ENCODE peak calls at places on chromosomes 6 and 20, in four cellular contexts. K is Caco-2, P is fibroblast of villous mesenchyme, X is fibroblast of pulmonary artery. D is an unnamed sample.

GRCh38 chr6:36313628-36313895 is 23.1 kb downstream of the BNIP5 start:
- DNase-seq in K (peak), P (no peak), X (no peak), D (no peak)

GRCh38 chr6:134074151-134074712 is 21.8 kb upstream of the SLC2A12 start:
- DNase-seq in K (no peak), P (no peak), X (peak), D (peak)

GRCh38 chr6:104597541-104598050 is 262.1 kb downstream of the HACE1 start:
- DNase-seq in K (no peak), P (peak), X (peak), D (no peak)

GRCh38 chr6:44133003-44133931 is 5.9 kb downstream of the TMEM63B start:
- DNase-seq in K (peak), P (peak), X (peak), D (peak)

GRCh38 chr6:43604174-43604573 is 24.9 kb downstream of the GTPBP2 start:
- DNase-seq in K (no peak), P (peak), X (peak), D (peak)

GRCh38 chr20:44409132-44409600 is 53.7 kb downstream of the HNF4A start:
- DNase-seq in K (no peak), P (no peak), X (peak), D (peak)

GRCh38 chr6:42451146-42451594 is 556 bp downstream of the TRERF1 start:
- DNase-seq in K (no peak), P (no peak), X (no peak), D (no peak)

GRCh38 chr6:44855562-44856494 is 468.3 kb downstream of the CDC5L start:
- DNase-seq in K (no peak), P (peak), X (peak), D (peak)

GRCh38 chr6:129120856-129121255 is 237.9 kb downstream of the LAMA2 start:
- DNase-seq in K (no peak), P (peak), X (no peak), D (peak)

GRCh38 chr6:161138545-161139303 is 135.1 kb downstream of the AGPAT4 start:
- DNase-seq in K (no peak), P (no peak), X (no peak), D (no peak)

GRCh38 chr20:6715350-6716063 is 52.0 kb upstream of the BMP2 start:
- DNase-seq in K (no peak), P (no peak), X (no peak), D (no peak)

GRCh38 chr20:35743693-35744491 is 1.8 kb upstream of the RBM39 start:
- DNase-seq in K (no peak), P (peak), X (no peak), D (peak)

GRCh38 chr6:22221630-22222029 is 75.2 kb downstream of the PRL start:
- DNase-seq in K (no peak), P (no peak), X (no peak), D (no peak)

GRCh38 chr6:25866011-25866410 is 8.0 kb downstream of the SLC17A3 start:
- DNase-seq in K (no peak), P (no peak), X (no peak), D (no peak)

GRCh38 chr6:103675807-103676406 is 1183.8 kb downstream of the HACE1 start:
- DNase-seq in K (no peak), P (peak), X (peak), D (peak)

GRCh38 chr6:163667372-163668060 is 253.0 kb downstream of the QKI start:
- DNase-seq in K (no peak), P (no peak), X (peak), D (peak)

GRCh38 chr6:81897793-81898192 is 145.3 kb upstream of the TENT5A start:
- DNase-seq in K (no peak), P (peak), X (no peak), D (no peak)

GRCh38 chr20:33908351-33908750 is 85.4 kb upstream of the RALY start:
- DNase-seq in K (peak), P (peak), X (peak), D (no peak)

GRCh38 chr6:155123520-155123919 is 128.4 kb downstream of the TIAM2 start:
- DNase-seq in K (no peak), P (no peak), X (no peak), D (no peak)

GRCh38 chr20:11217322-11217989 is 543.7 kb upstream of the JAG1 start:
- DNase-seq in K (no peak), P (peak), X (peak), D (peak)

GRCh38 chr20:41318271-41318649 is 729 bp upstream of the ZHX3 start:
- DNase-seq in K (peak), P (no peak), X (no peak), D (no peak)
- H3K4me3 ChIP-seq in K (peak), P (peak), X (peak), D (no peak)

GRCh38 chr6:32852018-32852843 is 1.3 kb downstream of the TAP1 start:
- DNase-seq in K (no peak), P (peak), X (peak), D (no peak)
- TF ChIP-seq CTCF in K (no peak), P (no peak), X (no peak), D (no peak)

DNA sequence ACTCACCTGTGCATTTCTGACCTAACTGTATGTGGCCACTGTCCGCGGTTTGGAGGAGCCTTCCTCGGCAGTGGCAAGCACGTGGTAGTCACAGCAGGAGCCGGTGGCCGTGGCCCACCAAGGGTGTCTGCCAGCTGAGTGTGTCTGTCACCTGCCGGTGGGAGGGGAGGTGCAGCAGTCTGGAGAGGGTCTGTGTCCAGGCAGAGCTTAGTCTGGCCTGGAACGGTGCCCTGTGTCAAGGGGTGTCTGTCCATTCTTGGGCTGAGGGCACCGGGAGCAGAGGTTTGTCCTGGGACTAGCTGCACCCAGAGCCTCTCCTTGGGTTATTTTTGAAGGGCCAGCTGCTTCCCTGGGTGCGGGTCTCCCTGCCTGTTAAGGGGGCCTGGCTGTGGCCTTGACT is 5.0 kb downstream of the RBM38 start:
- DNase-seq in K (no peak), P (no peak), X (no peak), D (no peak)
- H3K4me3 ChIP-seq in K (no peak), P (no peak), X (no peak), D (no peak)

GRCh38 chr20:49024220-49024619 is 21.9 kb upstream of the CSE1L start:
- DNase-seq in K (no peak), P (no peak), X (no peak), D (no peak)

GRCh38 chr20:49032455-49032854 is 13.7 kb upstream of the CSE1L start:
- DNase-seq in K (no peak), P (no peak), X (no peak), D (no peak)

GRCh38 chr20:49029203-49029602 is 16.9 kb upstream of the CSE1L start:
- DNase-seq in K (no peak), P (peak), X (no peak), D (no peak)

GRCh38 chr20:49030954-49031619 is 15.0 kb upstream of the CSE1L start:
- DNase-seq in K (no peak), P (no peak), X (no peak), D (no peak)

GRCh38 chr20:49028684-49029083 is 17.4 kb upstream of the CSE1L start:
- DNase-seq in K (peak), P (peak), X (peak), D (peak)
- TF ChIP-seq CTCF in K (peak), P (peak), X (peak), D (peak)

GRCh38 chr20:32052090-32052791 is at the start of gene HCK:
- DNase-seq in K (no peak), P (no peak), X (no peak), D (no peak)

GRCh38 chr20:32050851-32051556 is 1.0 kb upstream of the HCK start:
- DNase-seq in K (no peak), P (no peak), X (no peak), D (no peak)

GRCh38 chr20:32050324-32050723 is 1.7 kb upstream of the HCK start:
- DNase-seq in K (no peak), P (no peak), X (no peak), D (no peak)

GRCh38 chr20:32052792-32053362 is 835 bp downstream of the HCK start:
- DNase-seq in K (no peak), P (no peak), X (no peak), D (no peak)

DNA sequence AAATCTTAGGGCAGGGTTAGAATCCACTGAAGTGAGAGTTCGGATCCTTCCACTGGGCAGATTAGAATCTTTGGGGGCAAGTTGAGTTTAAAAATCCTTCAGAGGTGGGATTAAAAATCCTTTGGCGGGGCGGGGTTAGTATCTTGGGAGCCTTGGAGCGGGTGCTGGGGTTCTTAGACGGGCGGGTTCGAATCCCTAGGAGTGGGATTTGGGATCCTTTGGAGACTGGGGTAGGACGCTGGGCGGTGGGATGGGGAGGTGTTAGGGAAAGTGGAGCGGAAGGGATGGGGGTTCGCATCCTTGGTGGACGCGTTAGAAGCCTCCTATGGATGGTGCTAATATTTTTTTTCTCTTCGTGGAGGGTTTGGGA is 337 bp upstream of the HCK start:
- DNase-seq in K (no peak), P (no peak), X (no peak), D (no peak)
- H3K4me3 ChIP-seq in K (no peak), P (no peak), X (no peak), D (no peak)

GRCh38 chr6:7587631-7588100 is 2.3 kb upstream of the SNRNP48 start:
- DNase-seq in K (peak), P (peak), X (peak), D (peak)
- TF ChIP-seq CTCF in K (no peak), P (no peak), X (no peak), D (no peak)

GRCh38 chr6:169186496-169187169 is 67.0 kb downstream of the THBS2 start:
- DNase-seq in K (no peak), P (no peak), X (no peak), D (no peak)
- H3K4me3 ChIP-seq in K (no peak), P (no peak), X (no peak), D (no peak)

GRCh38 chr6:77015350-77015749 is 447.9 kb downstream of the HTR1B start:
- DNase-seq in K (no peak), P (peak), X (peak), D (peak)

GRCh38 chr6:77019081-77019480 is 444.2 kb downstream of the HTR1B start:
- DNase-seq in K (no peak), P (peak), X (no peak), D (peak)

GRCh38 chr6:77021232-77021631 is 442.1 kb downstream of the HTR1B start:
- DNase-seq in K (no peak), P (no peak), X (no peak), D (peak)

GRCh38 chr6:77021778-77022177 is 441.5 kb downstream of the HTR1B start:
- DNase-seq in K (no peak), P (no peak), X (no peak), D (no peak)

GRCh38 chr6:77017537-77017936 is 445.8 kb downstream of the HTR1B start:
- DNase-seq in K (no peak), P (no peak), X (no peak), D (no peak)
- TF ChIP-seq CTCF in K (no peak), P (no peak), X (no peak), D (no peak)

D was measured in choroid plexus epithelial cell.